ENCODE peak calls at places on chromosomes 13 and 19, in four cellular contexts. One of them, this sample, is unnamed.

GRCh38 chr13:94020426-94020825 is 459.1 kb downstream of the DCT start:
- DNase-seq in right lobe of liver: no peak
- DNase-seq in breast epithelium: no peak
- DNase-seq in lower lobe of right lung: no peak
- DNase-seq in this sample: no peak

GRCh38 chr19:947707-948533 is 22.1 kb downstream of the ARID3A start:
- DNase-seq in right lobe of liver: peak
- DNase-seq in breast epithelium: no peak
- DNase-seq in lower lobe of right lung: peak
- DNase-seq in this sample: no peak

GRCh38 chr13:44726214-44726613 is 150.1 kb upstream of the TSC22D1 start:
- DNase-seq in right lobe of liver: no peak
- DNase-seq in breast epithelium: no peak
- DNase-seq in lower lobe of right lung: no peak
- DNase-seq in this sample: no peak

GRCh38 chr13:90538063-90538462 is 809.4 kb upstream of the MIR17HG start:
- DNase-seq in right lobe of liver: no peak
- DNase-seq in breast epithelium: no peak
- DNase-seq in lower lobe of right lung: no peak
- DNase-seq in this sample: no peak

GRCh38 chr19:48737360-48737998 is 2.9 kb downstream of the RASIP1 start:
- DNase-seq in right lobe of liver: no peak
- DNase-seq in breast epithelium: no peak
- DNase-seq in lower lobe of right lung: peak
- DNase-seq in this sample: no peak

GRCh38 chr13:32746474-32746873 is 160.2 kb downstream of the PDS5B start:
- DNase-seq in right lobe of liver: no peak
- DNase-seq in breast epithelium: no peak
- DNase-seq in lower lobe of right lung: no peak
- DNase-seq in this sample: no peak

GRCh38 chr13:51246411-51247298 is 24.5 kb downstream of the FAM124A start:
- DNase-seq in right lobe of liver: no peak
- DNase-seq in breast epithelium: peak
- DNase-seq in lower lobe of right lung: no peak
- DNase-seq in this sample: no peak

GRCh38 chr19:24053601-24054000 is 33.4 kb upstream of the ZNF254 start:
- DNase-seq in right lobe of liver: no peak
- DNase-seq in breast epithelium: no peak
- DNase-seq in lower lobe of right lung: no peak
- DNase-seq in this sample: no peak

GRCh38 chr19:33946535-33947323 is 150.1 kb downstream of the KCTD15 start:
- DNase-seq in right lobe of liver: no peak
- DNase-seq in breast epithelium: no peak
- DNase-seq in lower lobe of right lung: no peak
- DNase-seq in this sample: no peak

GRCh38 chr19:1027953-1028902 is 1.8 kb downstream of the CNN2 start:
- DNase-seq in right lobe of liver: no peak
- DNase-seq in breast epithelium: peak
- DNase-seq in lower lobe of right lung: peak
- DNase-seq in this sample: no peak

GRCh38 chr13:33723772-33724435 is 94.0 kb upstream of the RFC3 start:
- DNase-seq in right lobe of liver: peak
- DNase-seq in breast epithelium: peak
- DNase-seq in lower lobe of right lung: peak
- DNase-seq in this sample: no peak

GRCh38 chr19:3324405-3324856 is 42.0 kb upstream of the NFIC start:
- DNase-seq in right lobe of liver: peak
- DNase-seq in breast epithelium: no peak
- DNase-seq in lower lobe of right lung: peak
- DNase-seq in this sample: no peak

GRCh38 chr13:114049026-114049425 is 75.2 kb upstream of the C13orf46 start:
- DNase-seq in right lobe of liver: no peak
- DNase-seq in breast epithelium: no peak
- DNase-seq in lower lobe of right lung: peak
- DNase-seq in this sample: no peak

GRCh38 chr13:44806841-44807240 is 182.4 kb downstream of the NUFIP1 start:
- DNase-seq in right lobe of liver: no peak
- DNase-seq in breast epithelium: no peak
- DNase-seq in lower lobe of right lung: no peak
- DNase-seq in this sample: no peak

GRCh38 chr13:25237083-25237482 is 50.2 kb downstream of the MTMR6 start:
- DNase-seq in right lobe of liver: no peak
- DNase-seq in breast epithelium: no peak
- DNase-seq in lower lobe of right lung: no peak
- DNase-seq in this sample: no peak

GRCh38 chr13:106858910-106859309 is 291.0 kb upstream of the ARGLU1 start:
- DNase-seq in right lobe of liver: no peak
- DNase-seq in breast epithelium: no peak
- DNase-seq in lower lobe of right lung: no peak
- DNase-seq in this sample: no peak

GRCh38 chr13:62176051-62176450 is 760.4 kb upstream of the PCDH20 start:
- DNase-seq in right lobe of liver: no peak
- DNase-seq in breast epithelium: no peak
- DNase-seq in lower lobe of right lung: no peak
- DNase-seq in this sample: no peak

GRCh38 chr13:106680796-106681482 is 113.0 kb upstream of the ARGLU1 start:
- DNase-seq in right lobe of liver: no peak
- DNase-seq in breast epithelium: no peak
- DNase-seq in lower lobe of right lung: no peak
- DNase-seq in this sample: no peak

GRCh38 chr19:7312816-7313215 is 18.6 kb upstream of the INSR start:
- DNase-seq in right lobe of liver: peak
- DNase-seq in breast epithelium: no peak
- DNase-seq in lower lobe of right lung: no peak
- DNase-seq in this sample: no peak

GRCh38 chr13:38766799-38767198 is 79.9 kb downstream of the FREM2 start:
- DNase-seq in right lobe of liver: no peak
- DNase-seq in breast epithelium: no peak
- DNase-seq in lower lobe of right lung: no peak
- DNase-seq in this sample: no peak

GRCh38 chr19:38388310-38389100 is at the start of gene SPRED3:
- DNase-seq in right lobe of liver: no peak
- DNase-seq in breast epithelium: peak
- DNase-seq in lower lobe of right lung: no peak
- DNase-seq in this sample: no peak

GRCh38 chr13:113231306-113232207 is 22.1 kb downstream of the CUL4A start:
- DNase-seq in right lobe of liver: no peak
- DNase-seq in breast epithelium: no peak
- DNase-seq in lower lobe of right lung: no peak
- DNase-seq in this sample: no peak

GRCh38 chr13:34208326-34208725 is 390.4 kb downstream of the RFC3 start:
- DNase-seq in right lobe of liver: no peak
- DNase-seq in breast epithelium: no peak
- DNase-seq in lower lobe of right lung: no peak
- DNase-seq in this sample: no peak

GRCh38 chr13:73001971-73002370 is 56.8 kb upstream of the KLF5 start:
- DNase-seq in right lobe of liver: no peak
- DNase-seq in breast epithelium: no peak
- DNase-seq in lower lobe of right lung: no peak
- DNase-seq in this sample: no peak

GRCh38 chr13:32984857-32985626 is 31.2 kb upstream of the KL start:
- DNase-seq in right lobe of liver: no peak
- DNase-seq in breast epithelium: peak
- DNase-seq in lower lobe of right lung: no peak
- DNase-seq in this sample: no peak

GRCh38 chr19:8363803-8364771 is at the start of gene ANGPTL4:
- DNase-seq in right lobe of liver: peak
- DNase-seq in breast epithelium: peak
- DNase-seq in lower lobe of right lung: peak
- DNase-seq in this sample: no peak

GRCh38 chr19:14004619-14005380 is 1.3 kb downstream of the RFX1 start:
- DNase-seq in right lobe of liver: peak
- DNase-seq in breast epithelium: peak
- DNase-seq in lower lobe of right lung: peak
- DNase-seq in this sample: no peak

GRCh38 chr19:17794731-17795494 is at the start of gene B3GNT3:
- DNase-seq in right lobe of liver: no peak
- DNase-seq in breast epithelium: peak
- DNase-seq in lower lobe of right lung: peak
- DNase-seq in this sample: no peak
- H3K4me3 ChIP-seq in right lobe of liver: peak
- H3K4me3 ChIP-seq in breast epithelium: peak
- H3K4me3 ChIP-seq in lower lobe of right lung: peak
- H3K4me3 ChIP-seq in this sample: no peak

GRCh38 chr13:101916108-101916757 is 463.8 kb downstream of the ITGBL1 start:
- DNase-seq in right lobe of liver: peak
- DNase-seq in breast epithelium: no peak
- DNase-seq in lower lobe of right lung: no peak
- DNase-seq in this sample: no peak
- H3K4me3 ChIP-seq in right lobe of liver: peak
- H3K4me3 ChIP-seq in breast epithelium: peak
- H3K4me3 ChIP-seq in lower lobe of right lung: peak
- H3K4me3 ChIP-seq in this sample: peak

GRCh38 chr19:5251096-5252065 is 89.2 kb downstream of the PTPRS start:
- DNase-seq in right lobe of liver: no peak
- DNase-seq in breast epithelium: no peak
- DNase-seq in lower lobe of right lung: no peak
- DNase-seq in this sample: no peak

GRCh38 chr19:5247957-5248705 is 92.5 kb downstream of the PTPRS start:
- DNase-seq in right lobe of liver: no peak
- DNase-seq in breast epithelium: no peak
- DNase-seq in lower lobe of right lung: no peak
- DNase-seq in this sample: no peak

GRCh38 chr19:5250127-5250659 is 90.4 kb downstream of the PTPRS start:
- DNase-seq in right lobe of liver: no peak
- DNase-seq in breast epithelium: no peak
- DNase-seq in lower lobe of right lung: no peak
- DNase-seq in this sample: no peak

GRCh38 chr19:5246554-5247155 is 94.0 kb downstream of the PTPRS start:
- DNase-seq in right lobe of liver: no peak
- DNase-seq in breast epithelium: no peak
- DNase-seq in lower lobe of right lung: no peak
- DNase-seq in this sample: no peak

DNA sequence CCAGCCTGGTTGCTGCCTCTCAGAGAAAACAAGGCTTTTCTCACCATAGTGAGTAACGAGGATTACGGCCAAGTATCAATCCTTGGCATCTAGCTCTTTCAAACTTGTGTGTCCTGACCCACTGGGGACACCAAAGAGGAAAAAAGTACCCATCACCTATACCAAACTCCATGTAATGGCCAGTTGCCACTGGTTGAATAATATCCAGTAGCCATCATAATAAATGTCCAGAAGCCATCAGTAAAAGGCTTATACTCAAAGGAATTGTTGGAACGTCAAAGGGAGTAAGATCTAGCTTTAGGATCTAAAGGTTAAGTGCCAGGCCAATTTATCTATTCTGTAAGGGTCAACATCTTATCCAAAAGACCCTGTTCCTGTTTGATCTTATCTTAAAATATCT is 91.1 kb downstream of the PTPRS start:
- DNase-seq in right lobe of liver: no peak
- DNase-seq in breast epithelium: no peak
- DNase-seq in lower lobe of right lung: no peak
- DNase-seq in this sample: no peak
- H3K4me3 ChIP-seq in right lobe of liver: no peak
- H3K4me3 ChIP-seq in breast epithelium: no peak
- H3K4me3 ChIP-seq in lower lobe of right lung: no peak
- H3K4me3 ChIP-seq in this sample: no peak

GRCh38 chr13:48731957-48732569 is 78.3 kb downstream of the CYSLTR2 start:
- DNase-seq in right lobe of liver: peak
- DNase-seq in breast epithelium: no peak
- DNase-seq in lower lobe of right lung: peak
- DNase-seq in this sample: no peak
- H3K4me3 ChIP-seq in right lobe of liver: no peak
- H3K4me3 ChIP-seq in breast epithelium: peak
- H3K4me3 ChIP-seq in lower lobe of right lung: peak
- H3K4me3 ChIP-seq in this sample: no peak

This sample was measured in vagina.